ENCODE peak calls at places on chromosomes 13 and 19, in six cellular contexts. C is breast epithelium, N is pancreas, F is endothelial cell, L is transverse colon, H is uterus. T is an unnamed sample.

GRCh38 chr13:46639033-46639981 is 86.3 kb downstream of the LRCH1 start:
- DNase-seq in C (no peak), N (no peak), F (no peak), L (no peak), H (no peak), T (no peak)

GRCh38 chr19:14433454-14434156 is 499 bp downstream of the PKN1 start:
- DNase-seq in C (no peak), N (peak), F (no peak), L (peak), H (peak), T (peak)

GRCh38 chr19:6416658-6417405 is 7.8 kb downstream of the KHSRP start:
- DNase-seq in C (no peak), N (peak), F (no peak), L (no peak), H (no peak), T (no peak)

GRCh38 chr19:53308339-53308811 is 25.2 kb upstream of the ZNF845 start:
- DNase-seq in C (no peak), N (no peak), F (peak), L (no peak), H (no peak), T (no peak)

GRCh38 chr13:66886248-66886647 is 343.9 kb downstream of the PCDH9 start:
- DNase-seq in C (no peak), N (no peak), F (no peak), L (no peak), H (no peak), T (no peak)

GRCh38 chr13:38086013-38086412 is 216.4 kb upstream of the TRPC4 start:
- DNase-seq in C (no peak), N (no peak), F (no peak), L (no peak), H (no peak), T (no peak)

GRCh38 chr13:42266464-42266863 is 5.5 kb upstream of the AKAP11 start:
- DNase-seq in C (no peak), N (no peak), F (no peak), L (no peak), H (no peak), T (no peak)

GRCh38 chr13:25860862-25861261 is 191.0 kb downstream of the SHISA2 start:
- DNase-seq in C (no peak), N (no peak), F (no peak), L (no peak), H (no peak), T (no peak)

GRCh38 chr13:102830646-102831045 is 15.2 kb upstream of the ERCC5 start:
- DNase-seq in C (no peak), N (no peak), F (no peak), L (peak), H (no peak), T (no peak)

GRCh38 chr13:77519808-77520207 is 15.7 kb upstream of the SCEL start:
- DNase-seq in C (no peak), N (no peak), F (no peak), L (no peak), H (no peak), T (no peak)

GRCh38 chr13:46146898-46147297 is 35.1 kb downstream of the LCP1 start:
- DNase-seq in C (no peak), N (no peak), F (peak), L (no peak), H (no peak), T (no peak)

GRCh38 chr13:50417597-50417996 is 402.4 kb downstream of the KCNRG start:
- DNase-seq in C (no peak), N (no peak), F (no peak), L (no peak), H (no peak), T (no peak)

GRCh38 chr19:16589917-16590316 is 17.7 kb upstream of the SLC35E1 start:
- DNase-seq in C (no peak), N (peak), F (no peak), L (no peak), H (no peak), T (no peak)

GRCh38 chr19:41785653-41786052 is 10.7 kb upstream of the CEACAM3 start:
- DNase-seq in C (peak), N (no peak), F (peak), L (peak), H (no peak), T (peak)

GRCh38 chr13:45492538-45492937 is 27.8 kb downstream of the COG3 start:
- DNase-seq in C (no peak), N (no peak), F (no peak), L (no peak), H (no peak), T (no peak)

GRCh38 chr13:20131057-20131832 is 29.6 kb downstream of the GJA3 start:
- DNase-seq in C (no peak), N (no peak), F (no peak), L (no peak), H (no peak), T (no peak)

GRCh38 chr19:38655148-38655824 is 7.8 kb downstream of the ACTN4 start:
- DNase-seq in C (no peak), N (peak), F (no peak), L (no peak), H (no peak), T (no peak)

GRCh38 chr13:48531416-48532145 is 1.3 kb downstream of the RCBTB2 start:
- DNase-seq in C (no peak), N (no peak), F (no peak), L (no peak), H (peak), T (no peak)

GRCh38 chr19:4152241-4152998 is 1.0 kb upstream of the CREB3L3 start:
- DNase-seq in C (no peak), N (no peak), F (no peak), L (no peak), H (no peak), T (no peak)

GRCh38 chr13:29540334-29540733 is 55.2 kb downstream of the SLC7A1 start:
- DNase-seq in C (no peak), N (no peak), F (no peak), L (no peak), H (no peak), T (no peak)

GRCh38 chr13:99916366-99917103 is 55.0 kb downstream of the ZIC5 start:
- DNase-seq in C (no peak), N (no peak), F (peak), L (no peak), H (no peak), T (peak)

GRCh38 chr13:31951215-31951678 is 80.3 kb upstream of the FRY start:
- DNase-seq in C (peak), N (peak), F (no peak), L (peak), H (no peak), T (peak)

GRCh38 chr13:23848639-23849282 is 40.4 kb downstream of the MIPEP start:
- DNase-seq in C (no peak), N (no peak), F (no peak), L (no peak), H (no peak), T (no peak)

GRCh38 chr19:388691-389090 is 20.3 kb downstream of the C2CD4C start:
- DNase-seq in C (no peak), N (no peak), F (no peak), L (no peak), H (no peak), T (no peak)

GRCh38 chr13:63389756-63390155 is 1974.1 kb upstream of the PCDH20 start:
- DNase-seq in C (no peak), N (no peak), F (no peak), L (no peak), H (no peak), T (no peak)

GRCh38 chr19:46391296-46392251 is 21.8 kb downstream of the CCDC8 start:
- DNase-seq in C (no peak), N (peak), F (no peak), L (no peak), H (no peak), T (no peak)

GRCh38 chr19:28327905-28328304 is 885.0 kb downstream of the UQCRFS1 start:
- DNase-seq in C (no peak), N (no peak), F (no peak), L (no peak), H (no peak), T (no peak)

DNA sequence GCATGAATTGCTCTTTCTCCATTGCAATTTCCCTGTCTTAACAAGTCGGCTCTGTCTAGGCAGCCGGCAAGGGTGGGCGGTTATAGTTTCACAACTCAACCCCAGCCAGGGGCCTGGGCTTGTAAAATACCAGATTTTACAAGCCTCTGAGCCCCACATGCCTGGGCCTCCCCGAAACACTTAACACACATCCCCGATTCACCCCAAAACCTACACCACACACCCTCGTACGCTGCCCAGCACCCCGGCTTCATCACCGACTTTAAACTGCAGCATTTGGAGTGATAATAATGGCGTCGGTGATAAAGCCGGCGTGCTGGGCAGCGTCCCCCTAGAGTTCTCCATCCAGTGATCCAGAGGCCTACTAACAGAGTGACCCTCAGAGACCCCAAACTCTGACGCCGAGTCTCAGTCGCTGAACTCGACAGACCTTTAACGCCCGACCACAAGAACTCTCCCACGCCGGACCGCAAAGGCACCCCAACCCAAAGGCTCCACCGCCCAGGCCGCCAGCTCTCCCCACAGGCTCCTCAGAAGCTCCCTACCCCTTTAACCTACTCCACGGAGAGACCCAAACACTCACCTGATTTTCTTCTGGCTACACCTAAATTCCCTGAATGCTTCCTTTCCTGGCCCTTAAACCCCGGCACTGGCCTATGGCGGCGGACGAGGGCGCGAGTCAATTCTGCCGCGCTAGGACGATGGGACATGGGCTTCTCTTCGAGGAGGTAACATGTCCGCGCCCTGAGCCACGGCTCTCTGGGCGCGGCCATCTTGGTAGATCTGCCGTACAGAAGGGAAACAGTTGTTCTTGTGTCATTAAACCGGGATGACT is at the start of gene ZNF649:
- DNase-seq in C (peak), N (peak), F (peak), L (peak), H (peak), T (peak)
- TF ChIP-seq CTCF in C (no peak), N (no peak), F (no peak), L (no peak), H (no peak), T (no peak)

GRCh38 chr19:18781885-18782527 is 9.1 kb downstream of the COMP start:
- DNase-seq in C (no peak), N (peak), F (no peak), L (no peak), H (no peak), T (no peak)

GRCh38 chr19:18778826-18779354 is 12.2 kb downstream of the COMP start:
- DNase-seq in C (no peak), N (no peak), F (no peak), L (no peak), H (no peak), T (no peak)

GRCh38 chr19:18781047-18781600 is 10.0 kb downstream of the COMP start:
- DNase-seq in C (no peak), N (peak), F (no peak), L (no peak), H (no peak), T (no peak)

GRCh38 chr19:18780081-18780480 is 11.0 kb downstream of the COMP start:
- DNase-seq in C (no peak), N (peak), F (no peak), L (no peak), H (no peak), T (no peak)

GRCh38 chr19:18780631-18781030 is 10.5 kb downstream of the COMP start:
- DNase-seq in C (no peak), N (no peak), F (no peak), L (no peak), H (no peak), T (no peak)
- TF ChIP-seq CTCF in C (no peak), N (no peak), F (no peak), L (no peak), H (no peak), T (no peak)

DNA sequence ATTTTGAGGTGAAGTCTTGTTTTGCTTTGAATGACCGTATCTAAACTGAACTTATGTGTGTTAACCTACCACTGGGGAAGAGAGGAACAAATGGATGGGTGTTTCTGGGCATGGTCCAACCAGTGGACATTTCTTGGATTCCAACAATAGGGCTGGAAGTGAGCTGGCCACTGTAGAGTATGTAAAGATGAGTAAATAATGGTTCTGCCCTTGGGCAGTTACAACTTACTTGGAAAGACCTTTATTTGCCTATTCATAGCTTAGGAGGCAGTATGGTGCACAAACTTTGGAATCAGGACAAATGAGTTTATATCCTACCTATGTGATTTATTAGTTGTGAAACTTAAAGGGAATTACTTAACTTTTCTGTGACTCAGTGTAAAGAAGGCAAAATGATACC is 429.5 kb downstream of the HS6ST3 start:
- DNase-seq in C (no peak), N (no peak), F (no peak), L (no peak), H (no peak), T (no peak)
- TF ChIP-seq CTCF in C (no peak), N (no peak), F (no peak), L (no peak), H (no peak), T (no peak)

GRCh38 chr19:10568826-10569651 is at the start of gene CDKN2D:
- DNase-seq in C (peak), N (peak), F (peak), L (peak), H (peak), T (peak)
- TF ChIP-seq CTCF in C (peak), N (no peak), F (peak), L (peak), H (peak), T (no peak)

GRCh38 chr13:110239280-110240120 is 67.5 kb downstream of the COL4A1 start:
- DNase-seq in C (no peak), N (no peak), F (peak), L (no peak), H (no peak), T (no peak)
- TF ChIP-seq CTCF in C (no peak), N (no peak), F (no peak), L (no peak), H (no peak), T (no peak)

GRCh38 chr19:58278156-58279041 is at the start of gene ZNF8:
- DNase-seq in C (peak), N (peak), F (peak), L (peak), H (peak), T (peak)
- TF ChIP-seq CTCF in C (no peak), N (no peak), F (no peak), L (no peak), H (peak), T (no peak)

GRCh38 chr19:30003862-30004261 is 61.8 kb downstream of the URI1 start:
- DNase-seq in C (no peak), N (no peak), F (no peak), L (no peak), H (no peak), T (no peak)

GRCh38 chr19:29999490-29999889 is 57.5 kb downstream of the URI1 start:
- DNase-seq in C (no peak), N (no peak), F (no peak), L (no peak), H (no peak), T (no peak)

GRCh38 chr19:30000862-30001261 is 58.8 kb downstream of the URI1 start:
- DNase-seq in C (no peak), N (no peak), F (no peak), L (no peak), H (no peak), T (no peak)

GRCh38 chr19:30001301-30001700 is 59.3 kb downstream of the URI1 start:
- DNase-seq in C (no peak), N (no peak), F (no peak), L (no peak), H (no peak), T (no peak)

GRCh38 chr19:30001794-30002193 is 59.8 kb downstream of the URI1 start:
- DNase-seq in C (no peak), N (no peak), F (peak), L (no peak), H (no peak), T (no peak)
- TF ChIP-seq CTCF in C (no peak), N (no peak), F (peak), L (no peak), H (no peak), T (no peak)

T was measured in Calu3.